ENCODE peak calls at places on chromosomes 13 and 19, in five cellular contexts. A is AG04450; X is mesenchymal stem cell; R is substantia nigra; I is CD8-positive, alpha-beta T cell. K is an unnamed sample.

GRCh38 chr19:38663156-38663651 is 15.8 kb downstream of the ACTN4 start:
- DNase-seq in A (no peak), X (no peak), R (no peak), I (no peak), K (no peak)

GRCh38 chr19:6533746-6534418 is 3.1 kb downstream of the TNFSF9 start:
- DNase-seq in A (no peak), X (no peak), R (no peak), I (no peak), K (no peak)

GRCh38 chr19:38180071-38180470 is 44.0 kb downstream of the DPF1 start:
- DNase-seq in A (no peak), X (no peak), R (no peak), I (no peak), K (no peak)

GRCh38 chr13:110113284-110113764 is 193.6 kb downstream of the COL4A1 start:
- DNase-seq in A (no peak), X (peak), R (no peak), I (no peak), K (no peak)

GRCh38 chr19:4369888-4370260 is 26.5 kb downstream of the MPND start:
- DNase-seq in A (no peak), X (peak), R (peak), I (peak), K (peak)

GRCh38 chr19:27746691-27747380 is 1466.1 kb downstream of the UQCRFS1 start:
- DNase-seq in A (no peak), X (no peak), R (no peak), I (no peak), K (peak)

GRCh38 chr13:70630247-70630646 is 522.0 kb upstream of the KLHL1 start:
- DNase-seq in A (no peak), X (no peak), R (no peak), I (no peak), K (no peak)

GRCh38 chr19:3670258-3670795 is 29.9 kb downstream of the PIP5K1C start:
- DNase-seq in A (peak), X (peak), R (no peak), I (no peak), K (no peak)

GRCh38 chr19:30253581-30253996 is 118.6 kb upstream of the ZNF536 start:
- DNase-seq in A (no peak), X (no peak), R (no peak), I (no peak), K (no peak)

GRCh38 chr19:31501427-31502195 is 152.4 kb upstream of the TSHZ3 start:
- DNase-seq in A (no peak), X (no peak), R (no peak), I (no peak), K (no peak)

GRCh38 chr19:7507884-7508283 is 8.0 kb upstream of the ZNF358 start:
- DNase-seq in A (peak), X (peak), R (no peak), I (no peak), K (no peak)

GRCh38 chr19:2334986-2335846 is 6.7 kb downstream of the SPPL2B start:
- DNase-seq in A (no peak), X (no peak), R (no peak), I (no peak), K (no peak)

GRCh38 chr19:13011653-13012389 is 16.5 kb downstream of the NFIX start:
- DNase-seq in A (no peak), X (no peak), R (no peak), I (no peak), K (no peak)

GRCh38 chr19:4803736-4804695 is 12.5 kb downstream of the FEM1A start:
- DNase-seq in A (no peak), X (peak), R (no peak), I (peak), K (peak)

GRCh38 chr13:106493569-106493968 is 41.9 kb downstream of the EFNB2 start:
- DNase-seq in A (no peak), X (no peak), R (no peak), I (no peak), K (no peak)

GRCh38 chr13:113021391-113021790 is 52.4 kb downstream of the MCF2L start:
- DNase-seq in A (no peak), X (no peak), R (no peak), I (no peak), K (no peak)

GRCh38 chr13:73273737-73274136 is 214.9 kb downstream of the KLF5 start:
- DNase-seq in A (peak), X (peak), R (no peak), I (no peak), K (no peak)

GRCh38 chr13:57311009-57311586 is 144.1 kb downstream of the PRR20E start:
- DNase-seq in A (no peak), X (no peak), R (no peak), I (no peak), K (no peak)

GRCh38 chr19:31331536-31331935 is 17.7 kb downstream of the TSHZ3 start:
- DNase-seq in A (no peak), X (no peak), R (no peak), I (no peak), K (no peak)

GRCh38 chr19:13526552-13526951 is 20.3 kb upstream of the CACNA1A start:
- DNase-seq in A (no peak), X (no peak), R (no peak), I (no peak), K (no peak)

GRCh38 chr19:55702131-55702627 is 27.2 kb downstream of the EPN1 start:
- DNase-seq in A (no peak), X (no peak), R (no peak), I (no peak), K (no peak)

GRCh38 chr19:56946164-56946563 is 105.6 kb upstream of the PEG3 start:
- DNase-seq in A (no peak), X (no peak), R (no peak), I (no peak), K (no peak)

GRCh38 chr13:76307157-76307556 is 579.0 kb downstream of the KCTD12 start:
- DNase-seq in A (peak), X (peak), R (no peak), I (no peak), K (no peak)

GRCh38 chr19:36245210-36246005 is 30.5 kb downstream of the ZNF146 start:
- DNase-seq in A (no peak), X (no peak), R (no peak), I (no peak), K (peak)

GRCh38 chr13:46593403-46593802 is 40.4 kb downstream of the LRCH1 start:
- DNase-seq in A (no peak), X (no peak), R (no peak), I (peak), K (no peak)

GRCh38 chr19:13764101-13764807 is at the start of gene MRI1:
- DNase-seq in A (no peak), X (peak), R (peak), I (peak), K (peak)

GRCh38 chr19:55304980-55305379 is 20.2 kb downstream of the TMEM150B start:
- DNase-seq in A (no peak), X (no peak), R (no peak), I (no peak), K (no peak)

GRCh38 chr19:3607398-3608078 is 863 bp upstream of the TBXA2R start:
- DNase-seq in A (no peak), X (peak), R (no peak), I (no peak), K (no peak)

GRCh38 chr19:8500158-8500557 is 2.3 kb downstream of the PRAM1 start:
- DNase-seq in A (no peak), X (no peak), R (no peak), I (no peak), K (no peak)

GRCh38 chr13:114129649-114130062 is 2.8 kb downstream of the RASA3 start:
- DNase-seq in A (no peak), X (peak), R (no peak), I (peak), K (no peak)
- H3K27ac ChIP-seq in A (peak), X (peak), R (no peak), I (peak), K (no peak)

GRCh38 chr13:59780058-59780457 is 383.7 kb downstream of the DIAPH3 start:
- DNase-seq in A (no peak), X (no peak), R (no peak), I (no peak), K (no peak)

GRCh38 chr13:59774511-59774911 is 389.2 kb downstream of the DIAPH3 start:
- DNase-seq in A (peak), X (peak), R (no peak), I (no peak), K (no peak)

GRCh38 chr13:59782696-59783095 is 381.0 kb downstream of the DIAPH3 start:
- DNase-seq in A (no peak), X (no peak), R (no peak), I (no peak), K (no peak)

GRCh38 chr13:59771272-59771671 is 392.5 kb downstream of the DIAPH3 start:
- DNase-seq in A (no peak), X (peak), R (no peak), I (no peak), K (no peak)

GRCh38 chr13:59776924-59777690 is 386.6 kb downstream of the DIAPH3 start:
- DNase-seq in A (peak), X (peak), R (no peak), I (no peak), K (no peak)
- H3K27ac ChIP-seq in A (no peak), X (peak), R (no peak), I (no peak), K (no peak)

DNA sequence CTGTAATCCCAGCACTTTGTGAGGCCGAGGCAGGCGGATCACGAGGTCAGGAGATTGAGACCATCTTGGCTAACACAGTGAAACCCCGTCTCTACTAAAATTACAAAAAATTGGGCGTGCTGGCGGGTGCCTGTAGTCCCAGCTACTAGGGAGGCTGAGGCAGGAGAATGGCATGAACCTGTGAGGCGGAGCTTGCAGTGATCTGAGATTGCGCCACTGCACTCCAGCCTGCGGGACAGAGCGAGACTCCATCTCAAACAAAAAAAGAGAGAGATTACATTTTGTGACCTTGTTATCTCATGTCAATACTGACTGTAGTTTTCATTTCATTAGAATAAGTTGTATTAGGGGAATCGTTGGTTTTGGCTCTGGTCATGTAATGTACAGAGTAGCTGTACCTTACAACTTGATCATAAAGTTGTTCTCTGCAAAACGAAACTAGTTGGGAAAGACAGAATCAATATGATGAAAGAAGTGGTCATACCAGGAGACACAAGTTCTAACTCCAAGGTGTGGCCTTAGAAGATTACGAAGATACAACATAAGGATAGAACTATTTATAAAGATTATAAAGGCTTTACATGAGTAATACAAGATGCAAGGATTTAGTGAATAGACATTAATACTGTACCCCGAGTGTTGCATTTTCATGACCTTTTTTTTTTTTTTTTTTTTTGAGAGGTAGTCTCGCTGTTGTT is 15.3 kb downstream of the TMEM38A start:
- DNase-seq in A (no peak), X (no peak), R (no peak), I (no peak), K (no peak)
- H3K27ac ChIP-seq in A (no peak), X (no peak), R (no peak), I (no peak), K (no peak)

GRCh38 chr13:40230833-40231266 is 435.6 kb downstream of the FOXO1 start:
- DNase-seq in A (no peak), X (peak), R (no peak), I (no peak), K (no peak)
- H3K27ac ChIP-seq in A (no peak), X (no peak), R (no peak), I (no peak), K (no peak)

GRCh38 chr19:47471381-47471732 is 336 bp downstream of the SLC8A2 start:
- DNase-seq in A (no peak), X (no peak), R (no peak), I (no peak), K (no peak)
- H3K27ac ChIP-seq in A (no peak), X (no peak), R (no peak), I (no peak), K (peak)

DNA sequence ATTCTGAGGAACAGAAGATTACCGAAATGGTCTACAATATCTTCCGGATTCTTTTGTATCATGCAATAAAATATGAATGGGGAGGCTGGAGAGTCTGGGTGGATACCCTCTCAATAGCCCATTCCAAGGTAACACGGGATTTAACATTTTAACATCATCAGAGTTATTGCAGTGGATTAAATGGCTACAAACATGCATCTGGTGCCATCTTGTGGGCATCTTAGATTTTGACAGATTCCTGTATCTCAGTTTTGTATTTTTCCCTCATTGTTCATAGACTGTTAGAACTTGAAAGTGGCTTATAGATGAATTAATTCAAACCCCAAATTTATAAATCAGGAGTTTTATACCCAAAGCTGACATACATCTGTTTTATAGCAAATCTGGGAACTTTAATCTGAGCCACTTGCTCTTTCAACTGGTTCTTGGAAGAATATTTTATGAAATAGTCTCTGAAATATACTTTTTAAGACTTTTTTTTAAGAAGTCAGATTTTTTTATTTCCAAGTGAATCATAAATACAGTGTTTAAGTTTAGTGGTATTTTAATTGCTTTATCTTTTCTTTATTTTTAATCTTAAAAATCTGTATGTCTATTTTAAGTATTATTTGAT is 215.2 kb downstream of the NBEA start:
- DNase-seq in A (peak), X (peak), R (no peak), I (peak), K (no peak)
- H3K27ac ChIP-seq in A (no peak), X (no peak), R (no peak), I (no peak), K (no peak)

DNA sequence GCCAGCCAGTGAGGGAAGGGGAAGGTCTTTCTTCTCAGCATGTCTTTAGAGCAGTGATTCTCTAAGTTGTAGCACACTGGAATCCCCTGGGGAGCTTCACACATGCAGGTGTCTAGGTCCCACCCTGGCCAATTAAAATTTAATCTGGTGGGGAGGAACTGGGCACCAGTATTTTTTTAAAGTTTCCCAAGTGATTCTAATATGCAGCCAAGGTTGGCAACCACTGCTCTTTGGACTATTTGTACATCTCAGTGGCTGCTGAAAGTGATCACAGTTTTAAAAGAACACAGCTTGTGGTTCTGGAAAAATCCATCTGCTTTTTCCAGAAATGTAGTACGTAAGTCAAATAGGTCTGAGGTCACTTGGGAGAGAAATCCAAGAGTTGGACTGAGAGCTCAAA is 10.7 kb upstream of the KATNAL1 start:
- DNase-seq in A (no peak), X (no peak), R (no peak), I (no peak), K (no peak)
- H3K27ac ChIP-seq in A (no peak), X (no peak), R (peak), I (no peak), K (peak)

GRCh38 chr13:36102721-36103120 is 28.5 kb downstream of the DCLK1 start:
- DNase-seq in A (no peak), X (no peak), R (no peak), I (no peak), K (no peak)
- H3K27ac ChIP-seq in A (no peak), X (no peak), R (no peak), I (no peak), K (no peak)

DNA sequence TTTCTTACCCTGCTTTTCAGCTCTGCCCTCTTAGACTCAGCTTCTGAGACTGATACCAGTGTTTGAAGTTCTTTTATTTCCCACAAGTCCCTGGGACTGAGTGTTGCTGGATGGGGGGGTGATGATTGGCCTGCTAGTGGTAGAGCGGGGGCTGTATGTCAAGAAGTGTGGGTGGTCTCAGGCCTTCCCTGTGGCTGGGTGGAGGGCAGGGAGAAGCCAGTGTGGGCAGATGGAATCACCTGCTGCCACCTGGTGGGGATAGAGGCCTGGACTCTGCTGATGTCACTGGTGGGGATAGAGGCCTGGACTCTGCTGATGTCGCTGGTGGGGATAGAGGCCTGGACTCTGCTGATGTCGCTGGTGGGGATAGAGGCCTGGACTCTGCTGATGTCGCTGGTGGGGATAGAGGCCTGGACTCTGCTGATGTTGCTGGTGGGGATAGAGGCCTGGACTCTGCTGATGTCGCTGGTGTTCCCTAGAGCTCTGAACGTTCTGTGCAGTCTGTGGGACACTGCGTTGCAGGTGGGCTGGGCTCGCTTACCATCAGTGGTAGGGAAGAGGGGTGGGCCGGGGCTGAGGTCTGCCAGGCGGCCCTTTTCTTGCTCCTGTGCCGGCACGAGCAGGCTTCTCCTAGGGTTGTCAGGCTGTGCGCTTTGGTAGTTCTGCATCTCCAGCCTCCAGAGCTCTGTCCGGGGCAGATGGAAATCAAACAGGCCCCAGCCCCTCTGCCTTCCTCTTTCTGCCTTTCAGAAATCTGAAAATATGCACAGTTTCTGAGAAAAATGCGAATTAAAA is 101.3 kb downstream of the ARHGEF7 start:
- DNase-seq in A (no peak), X (peak), R (no peak), I (peak), K (no peak)
- H3K27ac ChIP-seq in A (no peak), X (no peak), R (peak), I (no peak), K (peak)

GRCh38 chr13:44022196-44022595 is 142.5 kb downstream of the LACC1 start:
- DNase-seq in A (no peak), X (no peak), R (no peak), I (no peak), K (no peak)
- H3K27ac ChIP-seq in A (no peak), X (peak), R (no peak), I (no peak), K (no peak)

K was measured in caudate nucleus.